ENCODE peak calls at places on chromosomes 3 and 15, in ten cellular contexts. G is GM19239; E is naive thymus-derived CD4-positive, alpha-beta T cell; S is GM12864; K is GM04503; W is activated T-helper 9 cell treated with anti-CD3 and anti-CD28 coated beads, Interleukin-2, amount 50 U/mL, for 16 hours; U is endothelial cell; Y is right cardiac atrium; Q is T-cell; X is astrocyte of the spinal cord. A is an unnamed sample.
A peak's percentile ranks its signal among the peaks of the same experiment; 100 is the strongest.

GRCh38 chr15:92803852-92804609 is 96.1 kb upstream of the CHD2 start:
- DNase-seq in G (no peak), E (no peak), S (peak; percentile 48), K (peak; percentile 100), W (peak; percentile 72), U (no peak), Y (peak; percentile 79), Q (no peak), X (peak; percentile 100), A (no peak)

GRCh38 chr3:56862352-56863062 is 60.8 kb upstream of the ARHGEF3 start:
- DNase-seq in G (no peak), E (no peak), S (no peak), K (peak; percentile 27), W (no peak), U (no peak), Y (no peak), Q (no peak), X (peak; percentile 88), A (no peak)

GRCh38 chr15:27358751-27359434 is 387.9 kb downstream of the GABRG3 start:
- DNase-seq in G (no peak), E (no peak), S (no peak), K (no peak), W (no peak), U (peak; percentile 59), Y (peak; percentile 28), Q (no peak), X (peak; percentile 23), A (no peak)

GRCh38 chr3:28575100-28575747 is 226.6 kb upstream of the AZI2 start:
- DNase-seq in G (no peak), E (no peak), S (no peak), K (no peak), W (no peak), U (peak; percentile 37), Y (peak; percentile 45), Q (no peak), X (no peak), A (peak; percentile 23)

GRCh38 chr15:29451201-29451781 is 181.7 kb upstream of the NSMCE3 start:
- DNase-seq in G (no peak), E (no peak), S (no peak), K (no peak), W (no peak), U (peak; percentile 45), Y (peak; percentile 19), Q (no peak), X (no peak), A (no peak)

GRCh38 chr3:23099677-23100076 is 103.5 kb upstream of the UBE2E2 start:
- DNase-seq in G (no peak), E (no peak), S (no peak), K (no peak), W (no peak), U (no peak), Y (no peak), Q (no peak), X (no peak), A (no peak)

GRCh38 chr15:47603026-47603425 is 114.3 kb upstream of the SEMA6D start:
- DNase-seq in G (no peak), E (no peak), S (no peak), K (no peak), W (no peak), U (no peak), Y (no peak), Q (no peak), X (no peak), A (no peak)

GRCh38 chr3:69803871-69804270 is 64.6 kb downstream of the MITF start:
- DNase-seq in G (no peak), E (no peak), S (no peak), K (no peak), W (no peak), U (no peak), Y (no peak), Q (no peak), X (peak; percentile 23), A (no peak)

GRCh38 chr15:71242292-71242691 is 127.0 kb downstream of the THSD4 start:
- DNase-seq in G (no peak), E (no peak), S (no peak), K (no peak), W (no peak), U (no peak), Y (no peak), Q (no peak), X (no peak), A (no peak)

GRCh38 chr3:142053244-142053643 is 96.1 kb downstream of the TFDP2 start:
- DNase-seq in G (no peak), E (no peak), S (no peak), K (no peak), W (no peak), U (no peak), Y (no peak), Q (no peak), X (no peak), A (no peak)

GRCh38 chr15:73677146-73677607 is 7.0 kb upstream of the CD276 start:
- DNase-seq in G (peak; percentile 52), E (no peak), S (peak; percentile 18), K (no peak), W (peak; percentile 18), U (peak; percentile 55), Y (peak; percentile 36), Q (peak; percentile 43), X (peak; percentile 63), A (no peak)

GRCh38 chr15:62250176-62250575 is 85.1 kb upstream of the C2CD4B start:
- DNase-seq in G (no peak), E (no peak), S (no peak), K (no peak), W (no peak), U (no peak), Y (no peak), Q (no peak), X (no peak), A (no peak)

GRCh38 chr3:68878322-68878721 is 54.0 kb downstream of the TAFA4 start:
- DNase-seq in G (no peak), E (no peak), S (no peak), K (no peak), W (no peak), U (peak; percentile 27), Y (no peak), Q (no peak), X (peak; percentile 19), A (no peak)

GRCh38 chr3:70811880-70812279 is 499.4 kb upstream of the MDFIC2 start:
- DNase-seq in G (no peak), E (no peak), S (no peak), K (peak; percentile 43), W (no peak), U (peak; percentile 9), Y (peak; percentile 24), Q (no peak), X (peak; percentile 81), A (no peak)

GRCh38 chr3:106249159-106249558 is 380.3 kb upstream of the CBLB start:
- DNase-seq in G (no peak), E (no peak), S (no peak), K (no peak), W (no peak), U (no peak), Y (no peak), Q (no peak), X (peak; percentile 13), A (no peak)

GRCh38 chr15:41948499-41948898 is 23.9 kb downstream of the EHD4 start:
- DNase-seq in G (no peak), E (no peak), S (no peak), K (no peak), W (no peak), U (no peak), Y (peak; percentile 47), Q (no peak), X (no peak), A (no peak)

GRCh38 chr15:60679256-60679655 is 200.3 kb upstream of the ICE2 start:
- DNase-seq in G (no peak), E (no peak), S (no peak), K (peak; percentile 45), W (no peak), U (no peak), Y (no peak), Q (no peak), X (peak; percentile 84), A (no peak)

GRCh38 chr3:184636774-184637316 is 75.0 kb downstream of the MAGEF1 start:
- DNase-seq in G (no peak), E (no peak), S (no peak), K (peak; percentile 47), W (no peak), U (no peak), Y (no peak), Q (no peak), X (peak; percentile 62), A (peak; percentile 62)

GRCh38 chr15:101019351-101019750 is 100.2 kb downstream of the LRRK1 start:
- DNase-seq in G (no peak), E (no peak), S (no peak), K (no peak), W (no peak), U (peak; percentile 1), Y (no peak), Q (no peak), X (no peak), A (no peak)

GRCh38 chr3:188211476-188211875 is 57.5 kb downstream of the LPP start:
- DNase-seq in G (no peak), E (no peak), S (no peak), K (no peak), W (no peak), U (no peak), Y (no peak), Q (no peak), X (no peak), A (no peak)

GRCh38 chr3:114214542-114215341 is 22.6 kb downstream of the ZNF80 start:
- DNase-seq in G (no peak), E (no peak), S (no peak), K (no peak), W (no peak), U (no peak), Y (no peak), Q (peak; percentile 32), X (peak; percentile 81), A (peak; percentile 48)

GRCh38 chr3:23490459-23490858 is 287.3 kb downstream of the UBE2E2 start:
- DNase-seq in G (no peak), E (no peak), S (no peak), K (peak; percentile 13), W (no peak), U (no peak), Y (no peak), Q (no peak), X (peak; percentile 66), A (no peak)

GRCh38 chr3:5021116-5021515 is 41.9 kb downstream of the BHLHE40 start:
- DNase-seq in G (no peak), E (no peak), S (no peak), K (no peak), W (no peak), U (no peak), Y (no peak), Q (no peak), X (no peak), A (no peak)

GRCh38 chr3:51721062-51721745 is 14.3 kb downstream of the GRM2 start:
- DNase-seq in G (no peak), E (no peak), S (no peak), K (no peak), W (no peak), U (no peak), Y (no peak), Q (no peak), X (no peak), A (no peak)

GRCh38 chr3:111714305-111714704 is 119.2 kb upstream of the ZBED2 start:
- DNase-seq in G (no peak), E (no peak), S (no peak), K (no peak), W (no peak), U (no peak), Y (no peak), Q (no peak), X (peak; percentile 48), A (peak; percentile 20)

GRCh38 chr15:31439328-31439727 is 112.7 kb downstream of the KLF13 start:
- DNase-seq in G (no peak), E (no peak), S (no peak), K (no peak), W (no peak), U (peak; percentile 62), Y (no peak), Q (no peak), X (no peak), A (no peak)

GRCh38 chr3:129001101-129001816 is at the start of gene EFCC1:
- DNase-seq in G (no peak), E (no peak), S (no peak), K (no peak), W (no peak), U (peak; percentile 65), Y (peak; percentile 78), Q (no peak), X (no peak), A (no peak)

GRCh38 chr3:52090131-52090548 is 33.8 kb upstream of the DUSP7 start:
- DNase-seq in G (no peak), E (no peak), S (no peak), K (peak; percentile 84), W (no peak), U (no peak), Y (peak; percentile 59), Q (no peak), X (peak; percentile 97), A (no peak)

A was measured in NT2/D1.